ENCODE peak calls at places on chromosomes 6 and 20, in five cellular contexts. J is upper lobe of left lung, V is esophagus muscularis mucosa, K is A549, B is transverse colon. O is an unnamed sample.

GRCh38 chr20:51985013-51985415 is 182.7 kb upstream of the SALL4 start:
- DNase-seq in J (no peak), V (no peak), K (peak; percentile 82), B (no peak), O (no peak)

GRCh38 chr20:31566658-31567379 is 38.3 kb upstream of the ID1 start:
- DNase-seq in J (no peak), V (no peak), K (no peak), B (peak; percentile 44), O (peak; percentile 63)

GRCh38 chr6:166754218-166755030 is 127.4 kb upstream of the RPS6KA2 start:
- DNase-seq in J (no peak), V (no peak), K (no peak), B (no peak), O (no peak)

GRCh38 chr20:63586797-63587196 is 12.8 kb upstream of the HELZ2 start:
- DNase-seq in J (no peak), V (no peak), K (no peak), B (no peak), O (no peak)

GRCh38 chr6:16090920-16091319 is 38.0 kb upstream of the MYLIP start:
- DNase-seq in J (no peak), V (no peak), K (no peak), B (no peak), O (no peak)

GRCh38 chr20:38545771-38546170 is 35.2 kb upstream of the ADIG start:
- DNase-seq in J (no peak), V (no peak), K (no peak), B (no peak), O (no peak)

GRCh38 chr6:24990227-24990843 is 54.6 kb upstream of the RIPOR2 start:
- DNase-seq in J (no peak), V (no peak), K (peak; percentile 7), B (no peak), O (no peak)

GRCh38 chr6:37651991-37652390 is 45.7 kb downstream of the MDGA1 start:
- DNase-seq in J (no peak), V (no peak), K (no peak), B (no peak), O (no peak)

GRCh38 chr20:37917436-37917835 is 14.5 kb downstream of the VSTM2L start:
- DNase-seq in J (no peak), V (no peak), K (no peak), B (no peak), O (no peak)

GRCh38 chr6:24642061-24642460 is 3.9 kb downstream of the KIAA0319 start:
- DNase-seq in J (no peak), V (no peak), K (no peak), B (no peak), O (no peak)

GRCh38 chr6:170142559-170142958 is 148.3 kb downstream of the DLL1 start:
- DNase-seq in J (peak; percentile 17), V (no peak), K (no peak), B (no peak), O (no peak)

GRCh38 chr6:96301023-96301422 is 220.6 kb upstream of the UFL1 start:
- DNase-seq in J (no peak), V (no peak), K (no peak), B (no peak), O (no peak)
- TF ChIP-seq EP300 in J (no peak), V (no peak), K (no peak), B (no peak), O (no peak)

DNA sequence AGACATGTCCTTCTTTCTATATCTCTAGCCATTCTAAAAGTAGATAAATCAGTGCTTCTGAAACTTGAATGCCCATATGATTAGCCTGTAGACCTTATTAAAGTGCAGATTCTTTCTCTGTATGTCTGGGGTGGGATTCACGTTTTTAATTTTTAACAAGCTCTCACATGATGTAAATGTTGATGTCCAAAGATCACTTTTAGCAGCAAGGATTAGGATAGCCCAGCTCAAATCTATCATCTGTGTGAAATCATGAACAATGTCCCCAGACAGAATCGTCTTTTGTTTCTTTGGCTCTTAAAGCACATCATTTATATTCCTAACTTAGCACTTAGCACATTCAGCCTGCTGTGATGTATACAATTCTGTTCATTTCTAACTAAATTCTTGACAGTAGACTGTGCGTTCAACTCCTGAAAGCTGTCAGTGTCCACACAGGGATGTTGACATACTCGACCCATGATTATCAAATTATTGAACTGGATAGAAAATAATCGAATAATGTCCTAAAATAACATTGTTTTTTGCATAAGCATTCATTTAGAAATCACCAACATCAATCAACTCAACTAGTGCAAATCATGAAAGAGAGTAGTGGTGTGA is 102.1 kb upstream of the MLIP start:
- DNase-seq in J (no peak), V (no peak), K (no peak), B (no peak), O (no peak)
- TF ChIP-seq EP300 in J (no peak), V (no peak), K (no peak), B (no peak), O (no peak)

GRCh38 chr20:57782631-57783041 is 72.8 kb upstream of the PMEPA1 start:
- DNase-seq in J (no peak), V (no peak), K (no peak), B (no peak), O (no peak)
- TF ChIP-seq EP300 in J (no peak), V (no peak), K (no peak), B (no peak), O (no peak)

DNA sequence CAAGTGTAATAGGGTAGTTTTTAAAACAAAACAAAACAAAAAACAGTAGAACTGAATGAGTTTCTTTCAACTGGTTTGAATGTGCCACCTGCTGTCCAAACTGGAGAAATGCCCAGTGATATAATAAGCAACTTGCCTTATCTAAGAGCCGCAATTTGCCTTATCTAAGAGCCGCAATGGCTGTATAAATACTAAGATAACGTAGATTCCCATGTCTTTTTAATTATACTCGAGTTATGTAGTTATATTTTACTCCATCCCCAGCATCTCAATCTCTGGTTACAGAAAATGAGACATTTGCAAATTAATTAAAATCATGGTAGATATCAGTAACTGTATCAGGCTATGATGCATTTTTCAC is 67.2 kb downstream of the RPP40 start:
- DNase-seq in J (no peak), V (no peak), K (peak; percentile 53), B (no peak), O (no peak)
- TF ChIP-seq EP300 in J (no peak), V (no peak), K (no peak), B (no peak), O (no peak)

GRCh38 chr6:149316740-149317655 is 514 bp upstream of the TAB2 start:
- DNase-seq in J (peak; percentile 90), V (peak; percentile 96), K (peak; percentile 92), B (peak; percentile 90), O (peak; percentile 90)
- TF ChIP-seq EP300 in J (no peak), V (no peak), K (no peak), B (no peak), O (no peak)

GRCh38 chr6:159726918-159727716 is at the start of gene WTAP:
- DNase-seq in J (peak; percentile 97), V (peak; percentile 98), K (peak; percentile 97), B (peak; percentile 98), O (peak; percentile 97)

GRCh38 chr6:159723259-159723658 is 4.0 kb upstream of the WTAP start:
- DNase-seq in J (no peak), V (no peak), K (no peak), B (no peak), O (no peak)

GRCh38 chr6:159722655-159723054 is 4.7 kb upstream of the WTAP start:
- DNase-seq in J (no peak), V (no peak), K (no peak), B (no peak), O (no peak)

GRCh38 chr6:159726196-159726917 is 949 bp upstream of the WTAP start:
- DNase-seq in J (no peak), V (no peak), K (no peak), B (no peak), O (no peak)

DNA sequence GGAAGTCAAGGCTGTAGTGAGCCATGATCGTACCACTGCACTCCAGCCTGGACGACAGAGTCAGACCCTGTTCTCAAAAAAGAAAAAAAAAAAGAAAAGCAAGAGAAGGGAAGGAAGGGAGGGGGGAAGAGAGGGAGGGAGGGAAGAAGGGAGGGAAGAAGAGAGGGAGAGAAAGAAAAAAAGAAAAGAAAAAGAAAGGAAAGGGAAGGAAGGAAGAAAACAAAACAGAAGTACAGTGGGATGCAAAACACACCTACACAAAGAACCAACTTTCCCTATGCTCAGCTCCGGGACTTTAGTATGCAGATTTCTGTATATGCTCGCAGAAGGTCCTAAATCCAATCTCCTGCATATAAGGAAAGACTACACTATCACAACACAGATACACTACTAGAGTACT is 2.5 kb upstream of the WTAP start:
- DNase-seq in J (no peak), V (no peak), K (no peak), B (no peak), O (no peak)
- TF ChIP-seq EP300 in J (no peak), V (no peak), K (no peak), B (no peak), O (no peak)

DNA sequence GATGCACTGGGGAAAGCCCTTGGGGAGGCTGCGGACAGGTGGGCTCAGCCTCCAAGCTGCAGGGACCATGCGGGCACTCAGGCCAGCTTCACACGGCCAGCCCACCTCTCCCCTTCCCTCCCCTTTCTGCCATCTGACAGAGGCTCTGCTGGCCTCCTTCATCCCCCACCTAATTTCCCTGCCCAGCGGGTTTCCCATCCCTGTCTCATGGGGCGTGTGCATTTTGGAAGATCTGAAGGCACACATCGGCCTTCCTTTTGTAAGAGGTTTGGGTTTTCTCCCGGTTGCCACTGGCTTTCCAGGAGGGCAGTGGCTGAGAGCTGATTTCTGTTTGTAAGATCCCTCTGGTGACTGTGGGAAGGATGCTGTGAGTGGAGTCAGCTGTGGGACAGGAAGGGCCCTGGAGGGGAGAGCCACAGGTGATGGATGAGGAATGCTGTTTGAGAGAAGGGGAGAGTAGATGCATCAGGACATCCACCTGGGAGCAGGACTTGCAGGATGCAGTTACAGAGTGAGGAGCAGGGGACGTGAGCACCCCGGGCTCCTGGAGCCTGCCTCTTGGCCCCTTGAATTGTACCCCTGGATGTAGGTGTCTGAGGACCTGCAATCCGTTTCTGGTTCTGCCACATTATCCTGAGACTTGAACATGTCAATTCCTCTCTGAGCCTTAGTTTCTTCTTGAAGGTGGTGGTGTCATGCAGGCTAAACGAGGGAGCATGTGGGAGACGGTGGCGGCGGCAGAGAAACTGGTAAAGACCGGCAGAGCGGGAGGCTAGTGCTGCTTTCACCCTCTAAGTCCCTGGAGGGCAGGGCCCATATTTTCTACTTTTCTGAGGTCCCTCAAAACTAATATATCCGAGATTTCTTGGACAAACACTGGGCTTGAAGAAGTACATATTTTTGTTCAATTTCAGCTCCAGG is 5.9 kb upstream of the TUBB1 start:
- DNase-seq in J (no peak), V (no peak), K (no peak), B (no peak), O (peak; percentile 11)
- TF ChIP-seq EP300 in J (no peak), V (no peak), K (no peak), B (no peak), O (no peak)

DNA sequence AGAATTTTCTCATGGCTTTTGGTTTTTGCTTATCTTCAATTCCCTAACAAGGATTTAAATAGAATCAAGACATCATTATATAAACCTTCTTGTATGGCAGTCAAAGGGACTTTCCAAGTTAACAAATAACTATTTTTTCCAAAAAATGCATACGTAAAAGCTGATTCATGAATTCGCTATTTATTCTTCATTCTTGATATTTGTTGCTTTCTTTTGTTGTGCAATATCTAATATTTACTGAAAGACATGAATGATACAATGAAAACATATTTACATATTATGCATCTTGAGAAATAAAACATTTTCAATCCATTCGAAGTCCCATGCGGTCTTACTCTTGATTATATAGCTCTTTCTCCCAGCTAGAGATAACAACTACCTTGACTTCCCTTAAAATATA is 47.0 kb upstream of the SPTLC3 start:
- DNase-seq in J (no peak), V (no peak), K (peak; percentile 26), B (no peak), O (no peak)
- TF ChIP-seq EP300 in J (no peak), V (no peak), K (no peak), B (no peak), O (no peak)